ENCODE peak calls at places on chromosomes 2 and 18, in seven cellular contexts. Q, F, G, L, R, U and T are unnamed samples.

GRCh38 chr18:27713037-27713726 is 463.7 kb downstream of the CDH2 start:
- DNase-seq in Q (peak), F (no peak), G (no peak), L (no peak), R (no peak), U (no peak), T (no peak)

GRCh38 chr2:237408280-237408679 is 5.7 kb downstream of the COL6A3 start:
- DNase-seq in Q (no peak), F (no peak), G (no peak), L (no peak), R (no peak), U (no peak), T (no peak)

GRCh38 chr18:70621710-70622109 is 332.9 kb downstream of the SOCS6 start:
- DNase-seq in Q (no peak), F (no peak), G (peak), L (no peak), R (no peak), U (peak), T (no peak)

GRCh38 chr2:5703166-5703565 is 11.0 kb downstream of the SOX11 start:
- DNase-seq in Q (no peak), F (no peak), G (no peak), L (no peak), R (no peak), U (no peak), T (no peak)

GRCh38 chr2:146602383-146602782 is 1242.4 kb upstream of the ACVR2A start:
- DNase-seq in Q (no peak), F (no peak), G (no peak), L (no peak), R (no peak), U (no peak), T (no peak)

GRCh38 chr2:226793615-226794014 is 6.0 kb downstream of the IRS1 start:
- DNase-seq in Q (no peak), F (no peak), G (no peak), L (no peak), R (no peak), U (no peak), T (no peak)

GRCh38 chr2:19900536-19901200 is 1.1 kb downstream of the TTC32 start:
- DNase-seq in Q (peak), F (no peak), G (peak), L (peak), R (no peak), U (peak), T (no peak)

GRCh38 chr2:233850745-233851144 is 3.6 kb downstream of the HJURP start:
- DNase-seq in Q (no peak), F (no peak), G (no peak), L (no peak), R (no peak), U (no peak), T (no peak)

GRCh38 chr18:63452273-63452672 is 24.5 kb upstream of the SERPINB5 start:
- DNase-seq in Q (no peak), F (no peak), G (no peak), L (no peak), R (no peak), U (no peak), T (no peak)